ENCODE peak calls at places on chromosomes 6 and 20, in five cellular contexts. H, L, R, W and D are unnamed samples.

GRCh38 chr20:32160341-32160740 is 47.2 kb downstream of the PLAGL2 start:
- DNase-seq in L (no peak), H (no peak), R (no peak), W (no peak), D (no peak)

GRCh38 chr20:50754420-50754819 is 23.0 kb downstream of the PARD6B start:
- DNase-seq in R (no peak), W (no peak), L (no peak), H (no peak), D (no peak)

GRCh38 chr6:142289687-142290086 is 12.1 kb upstream of the ADGRG6 start:
- DNase-seq in W (no peak), L (no peak), H (no peak), R (no peak), D (no peak)

GRCh38 chr6:134667106-134667505 is 282.8 kb downstream of the ALDH8A1 start:
- DNase-seq in W (no peak), L (no peak), R (no peak), H (peak), D (no peak)

GRCh38 chr6:12956991-12957320 is 240.4 kb downstream of the PHACTR1 start:
- DNase-seq in W (no peak), H (no peak), R (no peak), L (no peak), D (no peak)

GRCh38 chr20:63374532-63374931 is 13.4 kb upstream of the CHRNA4 start:
- DNase-seq in R (no peak), W (no peak), L (no peak), H (no peak), D (no peak)

GRCh38 chr6:35634316-35634715 is 54.4 kb downstream of the FKBP5 start:
- DNase-seq in H (no peak), R (no peak), L (no peak), W (no peak), D (no peak)

GRCh38 chr6:136365781-136366354 is 76.2 kb upstream of the BCLAF1 start:
- DNase-seq in L (no peak), R (peak), H (no peak), W (peak), D (no peak)

GRCh38 chr6:12137480-12137879 is 125.4 kb downstream of the HIVEP1 start:
- DNase-seq in W (peak), L (peak), R (no peak), H (peak), D (peak)

GRCh38 chr20:58942549-58942948 is 38.5 kb upstream of the NELFCD start:
- DNase-seq in L (no peak), H (no peak), W (no peak), R (no peak), D (no peak)

GRCh38 chr20:19015326-19015725 is 197.1 kb upstream of the SLC24A3 start:
- DNase-seq in R (no peak), W (no peak), L (no peak), H (no peak), D (no peak)

GRCh38 chr6:47434372-47435253 is 43.0 kb upstream of the CD2AP start:
- DNase-seq in H (no peak), R (no peak), W (no peak), L (no peak), D (no peak)

GRCh38 chr6:109445382-109445781 is 4.9 kb downstream of the SMPD2 start:
- DNase-seq in L (no peak), W (no peak), H (no peak), R (no peak), D (no peak)
- TF ChIP-seq CTCF in L (no peak), W (no peak), H (no peak), R (peak), D (peak)

GRCh38 chr6:30611856-30612194 is 5.2 kb downstream of the PPP1R10 start:
- DNase-seq in R (no peak), L (no peak), W (no peak), H (no peak), D (no peak)
- H3K4me3 ChIP-seq in R (no peak), L (no peak), W (no peak), H (no peak), D (no peak)

GRCh38 chr20:36875702-36876472 is at the start of gene TLDC2:
- DNase-seq in H (no peak), R (no peak), L (no peak), W (peak), D (no peak)
- H3K27ac ChIP-seq in H (no peak), R (no peak), L (no peak), W (peak), D (no peak)

GRCh38 chr6:105452924-105453756 is 50.3 kb upstream of the PREP start:
- DNase-seq in L (no peak), W (peak), H (no peak), R (peak), D (no peak)

GRCh38 chr6:105452376-105452775 is 49.5 kb upstream of the PREP start:
- DNase-seq in H (no peak), L (no peak), W (no peak), R (peak), D (no peak)

GRCh38 chr6:105453968-105454367 is 51.1 kb upstream of the PREP start:
- DNase-seq in R (no peak), W (no peak), L (no peak), H (no peak), D (no peak)

GRCh38 chr6:105445461-105445860 is 42.6 kb upstream of the PREP start:
- DNase-seq in L (no peak), H (no peak), W (no peak), R (no peak), D (no peak)

DNA sequence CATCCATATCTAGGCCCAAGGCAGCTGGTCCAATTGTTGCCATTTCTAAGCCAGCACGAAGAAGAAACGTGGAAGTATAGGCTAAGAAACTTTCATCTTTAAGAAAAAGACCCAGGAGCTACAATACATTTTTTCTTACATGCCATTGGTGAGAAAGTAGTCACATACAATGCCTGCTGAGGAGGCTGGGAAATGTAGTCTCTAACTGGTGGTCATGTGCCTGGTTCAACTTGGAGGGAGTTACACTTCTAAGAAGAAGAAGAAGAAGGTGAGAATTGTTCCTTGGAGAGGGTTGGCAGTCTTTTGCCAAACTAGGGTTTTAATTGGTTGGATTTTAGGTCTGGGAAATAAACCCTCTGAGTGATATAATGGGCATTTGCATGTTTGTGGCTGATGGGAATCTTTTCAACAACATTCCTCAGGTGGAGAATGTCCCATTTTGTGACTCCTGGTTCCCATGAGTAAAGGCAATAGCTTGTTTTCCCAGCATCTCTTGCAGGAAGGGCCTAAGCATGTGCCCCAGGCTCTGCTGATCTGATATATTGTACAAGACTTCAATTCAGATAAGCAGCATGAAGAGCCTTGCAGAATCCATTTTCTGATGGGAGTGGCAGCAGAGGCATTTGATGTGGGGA is 47.0 kb upstream of the PREP start:
- DNase-seq in W (no peak), R (no peak), L (no peak), H (peak), D (no peak)
- TF ChIP-seq CTCF in W (no peak), R (no peak), L (no peak), H (no peak), D (no peak)

DNA sequence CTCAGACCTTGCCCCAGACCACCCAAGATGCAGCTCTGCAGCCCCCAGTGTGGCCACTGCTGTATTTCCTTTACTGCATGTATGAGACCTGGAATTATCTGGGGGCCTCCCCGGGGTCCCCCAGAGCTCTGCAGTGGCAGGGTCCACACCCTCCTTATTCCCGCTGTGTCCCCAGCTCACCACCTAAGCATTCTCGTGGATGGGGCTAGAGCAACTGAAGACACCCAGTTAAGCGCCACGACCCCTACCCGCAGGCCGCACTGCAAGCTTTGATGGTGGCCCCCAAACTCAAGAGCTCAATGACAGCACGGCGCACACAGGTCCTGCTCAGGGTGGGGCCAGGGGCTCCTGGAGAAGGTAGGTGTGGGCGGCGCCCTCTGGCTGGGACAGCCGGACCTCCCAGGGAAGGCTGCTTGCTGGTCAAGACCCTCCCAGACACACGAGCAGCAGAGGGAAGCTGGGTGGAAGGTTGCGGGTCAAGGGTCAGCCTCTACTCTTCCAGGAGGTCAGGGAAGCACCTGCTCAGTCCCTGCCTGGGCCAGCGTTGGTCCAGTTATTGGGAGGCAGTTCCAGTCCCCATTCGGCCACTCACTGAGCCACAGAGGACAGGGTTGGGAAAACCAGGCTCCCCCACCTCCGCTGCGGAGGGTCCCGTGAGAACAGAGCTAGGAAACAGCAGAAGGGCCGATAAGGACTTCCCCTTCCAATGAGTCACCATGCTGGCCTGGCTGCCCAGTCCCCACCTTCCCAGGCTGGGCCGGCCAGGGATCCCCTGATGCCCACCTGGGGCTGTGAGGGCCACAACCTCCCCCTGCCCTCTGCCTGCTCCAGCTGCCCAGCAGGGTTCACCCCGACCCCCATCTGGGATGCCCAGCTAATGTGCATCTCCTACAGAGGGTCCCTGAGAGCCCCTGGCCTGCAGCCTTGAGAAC is 2.9 kb downstream of the LAMA5 start:
- DNase-seq in L (peak), H (no peak), W (peak), R (no peak), D (peak)
- H3K4me3 ChIP-seq in L (peak), H (no peak), W (no peak), R (no peak), D (no peak)

GRCh38 chr20:55649254-55649653 is 356.1 kb downstream of the CBLN4 start:
- DNase-seq in R (no peak), L (no peak), H (no peak), W (no peak), D (no peak)
- H3K27ac ChIP-seq in R (no peak), L (no peak), H (no peak), W (no peak), D (no peak)

GRCh38 chr6:170429457-170429856 is 122.9 kb downstream of the FAM120B start:
- DNase-seq in W (no peak), H (no peak), L (no peak), R (no peak), D (no peak)
- TF ChIP-seq CTCF in W (no peak), H (no peak), L (no peak), R (no peak), D (peak)